ENCODE peak calls at places on chromosomes 11 and 22, in five cellular contexts. J is H1, G is GM12878, C is HepG2, A is K562. Y is an unnamed sample.

GRCh38 chr22:25236417-25236816 is 17.0 kb downstream of the CRYBB2 start:
- DNase-seq in G (no peak), A (no peak), J (no peak), C (no peak), Y (no peak)

GRCh38 chr11:130722401-130722800 is 193.9 kb downstream of the SNX19 start:
- DNase-seq in G (no peak), C (no peak), J (no peak), A (no peak), Y (no peak)

GRCh38 chr11:8593935-8594909 is at the start of gene STK33:
- DNase-seq in A (peak), G (no peak), J (peak), C (peak), Y (peak)

GRCh38 chr22:19086944-19087343 is 35.3 kb downstream of the DGCR2 start:
- DNase-seq in A (peak), C (no peak), G (no peak), J (no peak), Y (no peak)

GRCh38 chr11:8577791-8578581 is 16.0 kb downstream of the STK33 start:
- DNase-seq in C (no peak), A (no peak), J (no peak), G (no peak), Y (no peak)

GRCh38 chr11:112227002-112227401 is 774 bp downstream of the PTS start:
- DNase-seq in G (no peak), J (no peak), A (peak), C (no peak), Y (no peak)

GRCh38 chr11:44634401-44635281 is 69.2 kb downstream of the CD82 start:
- DNase-seq in A (peak), J (no peak), G (no peak), C (no peak), Y (peak)

GRCh38 chr22:31973739-31974138 is 29.4 kb downstream of the YWHAH start:
- DNase-seq in A (no peak), G (no peak), J (no peak), C (no peak), Y (no peak)

GRCh38 chr11:126791991-126792390 is 208.6 kb downstream of the KIRREL3 start:
- DNase-seq in J (no peak), A (no peak), G (no peak), C (no peak), Y (no peak)

GRCh38 chr22:40346178-40347064 is at the start of gene ADSL:
- DNase-seq in G (peak), A (peak), C (peak), J (peak), Y (peak)

GRCh38 chr11:1568451-1568911 is 3.6 kb downstream of the DUSP8 start:
- DNase-seq in G (no peak), J (no peak), C (no peak), A (no peak), Y (no peak)

GRCh38 chr11:5486421-5486820 is 2.1 kb upstream of the OR52D1 start:
- DNase-seq in C (no peak), J (no peak), G (no peak), A (no peak), Y (no peak)

GRCh38 chr11:24234822-24235508 is 261.9 kb upstream of the LUZP2 start:
- DNase-seq in J (no peak), A (no peak), G (no peak), C (no peak), Y (no peak)

GRCh38 chr22:26517429-26517828 is 5.2 kb upstream of the TFIP11 start:
- DNase-seq in J (no peak), G (no peak), C (no peak), A (no peak), Y (no peak)

DNA sequence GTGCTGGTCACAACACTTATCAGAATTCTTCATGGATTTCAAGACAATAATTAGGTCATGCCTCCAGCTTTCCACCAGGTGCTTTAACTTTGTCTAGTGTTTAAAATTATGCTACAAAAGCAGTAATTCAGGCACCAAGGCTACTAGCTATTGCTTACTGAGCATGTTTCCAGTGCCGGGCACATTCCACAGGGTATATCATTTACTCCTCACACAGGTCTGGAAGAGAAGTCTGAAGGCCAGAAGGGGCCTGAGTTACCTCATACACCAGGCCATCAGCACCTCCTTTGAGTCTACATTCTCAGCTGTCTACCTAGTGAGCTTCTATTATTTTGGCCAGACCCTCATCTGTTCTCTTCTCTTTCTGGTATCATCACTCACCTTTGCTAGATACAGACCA is 41.7 kb upstream of the LMO2 start:
- DNase-seq in J (no peak), C (no peak), G (no peak), A (no peak), Y (no peak)
- H3K27ac ChIP-seq in J (no peak), C (no peak), G (no peak), A (no peak), Y (no peak)

GRCh38 chr11:70141490-70142014 is 61.5 kb upstream of the FADD start:
- DNase-seq in C (no peak), G (no peak), J (peak), A (no peak), Y (no peak)
- TF ChIP-seq SP1 in C (no peak), G (no peak), J (peak), A (no peak), Y (no peak)

GRCh38 chr11:11845066-11845465 is 3.3 kb downstream of the USP47 start:
- DNase-seq in A (no peak), G (no peak), J (no peak), C (no peak), Y (peak)
- H3K27ac ChIP-seq in A (peak), G (peak), J (no peak), C (no peak), Y (no peak)

GRCh38 chr11:122210378-122210995 is 94.5 kb upstream of the BLID start:
- DNase-seq in A (no peak), G (no peak), C (peak), J (no peak), Y (no peak)

GRCh38 chr11:122207921-122208764 is 92.1 kb upstream of the BLID start:
- DNase-seq in G (no peak), C (no peak), J (no peak), A (no peak), Y (no peak)

GRCh38 chr11:122207505-122207904 is 91.5 kb upstream of the BLID start:
- DNase-seq in C (no peak), J (no peak), A (no peak), G (no peak), Y (no peak)

GRCh38 chr11:122213111-122213510 is 97.1 kb upstream of the BLID start:
- DNase-seq in G (no peak), C (no peak), J (no peak), A (no peak), Y (no peak)

DNA sequence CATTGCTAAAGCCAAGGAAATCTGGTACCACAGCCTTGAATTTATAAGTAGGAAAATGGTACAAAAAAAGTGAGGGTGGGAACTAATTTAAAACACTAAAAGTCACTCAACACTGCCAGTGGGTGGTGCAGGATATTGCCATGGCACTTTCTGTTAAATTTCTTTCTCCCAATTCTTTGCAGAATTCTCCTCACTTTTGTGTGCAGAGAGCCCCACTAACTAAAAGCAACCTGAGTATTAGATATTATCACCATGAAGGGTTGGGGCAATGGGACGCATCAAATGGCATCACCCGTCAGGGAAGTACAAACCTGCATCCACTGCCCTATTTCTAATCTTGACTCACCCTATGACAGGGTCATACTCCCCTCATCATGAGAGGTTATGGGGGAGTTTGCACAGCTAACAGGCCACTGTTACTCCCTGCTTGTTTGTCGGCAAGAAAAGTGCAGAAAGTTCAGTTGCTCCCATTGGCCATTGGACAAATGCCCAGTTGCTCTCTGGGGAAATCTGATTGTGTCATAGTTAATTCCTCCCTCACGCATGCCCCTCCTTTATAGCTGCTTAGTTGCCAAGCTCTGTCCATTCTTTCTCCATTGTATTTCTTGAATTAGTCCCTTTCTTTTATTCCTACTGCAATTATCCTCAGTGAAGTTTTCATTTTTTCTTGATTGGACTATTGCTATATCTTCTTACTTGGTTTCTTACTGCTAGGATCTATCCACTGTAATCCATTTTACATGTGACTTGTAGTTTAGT is 93.8 kb upstream of the BLID start:
- DNase-seq in G (no peak), A (no peak), C (no peak), J (no peak), Y (no peak)
- TF ChIP-seq SP1 in G (no peak), A (no peak), C (no peak), J (no peak), Y (no peak)

DNA sequence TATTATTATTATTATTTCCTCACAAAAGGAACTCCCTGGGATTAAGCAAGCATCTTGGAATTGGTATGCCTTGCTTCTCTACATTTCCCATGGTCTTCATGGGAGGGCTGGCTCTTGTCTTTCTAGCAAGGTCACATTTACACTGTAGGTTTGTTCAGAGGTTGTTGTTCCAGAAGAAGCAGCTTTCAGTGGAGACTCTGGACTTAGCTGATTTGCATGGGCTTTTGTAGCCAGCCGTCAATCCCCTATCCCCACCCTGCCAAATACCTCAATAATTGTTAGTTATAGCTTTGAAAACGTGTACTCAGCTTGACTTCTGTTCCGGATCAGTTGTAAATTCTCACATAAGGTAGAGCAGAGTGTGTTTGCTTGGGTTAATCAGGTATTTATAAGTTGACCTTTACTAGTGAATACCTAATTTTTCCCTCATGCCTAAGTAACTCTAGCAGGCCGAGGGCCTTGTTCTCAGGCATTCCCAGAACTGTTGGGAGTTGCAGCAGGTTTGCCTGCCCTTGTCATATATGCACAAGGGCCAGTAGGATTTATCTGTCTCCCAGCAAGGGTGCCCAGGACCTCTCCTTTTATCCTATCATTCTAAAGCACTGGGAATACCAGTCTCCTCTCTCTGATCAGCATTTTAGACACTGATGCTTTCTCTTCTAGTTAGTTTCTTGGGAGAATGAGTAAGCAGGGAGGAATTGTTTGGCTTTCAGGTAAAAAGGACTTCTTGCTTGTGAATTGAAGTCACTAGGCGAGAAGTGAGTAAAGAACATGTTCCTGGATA is 22.0 kb downstream of the STIM1 start:
- DNase-seq in J (no peak), A (no peak), G (no peak), C (peak), Y (no peak)
- H3K27ac ChIP-seq in J (no peak), A (peak), G (peak), C (peak), Y (no peak)

GRCh38 chr22:46674906-46675305 is 54.7 kb downstream of the GRAMD4 start:
- DNase-seq in C (no peak), G (no peak), A (no peak), J (no peak), Y (no peak)

GRCh38 chr22:46675479-46675878 is 55.3 kb downstream of the GRAMD4 start:
- DNase-seq in A (no peak), J (no peak), C (no peak), G (no peak), Y (no peak)

GRCh38 chr22:46673205-46673604 is 53.0 kb downstream of the GRAMD4 start:
- DNase-seq in J (no peak), A (no peak), C (no peak), G (no peak), Y (no peak)

GRCh38 chr22:46673677-46674236 is 53.6 kb downstream of the GRAMD4 start:
- DNase-seq in J (no peak), A (no peak), C (no peak), G (no peak), Y (no peak)

DNA sequence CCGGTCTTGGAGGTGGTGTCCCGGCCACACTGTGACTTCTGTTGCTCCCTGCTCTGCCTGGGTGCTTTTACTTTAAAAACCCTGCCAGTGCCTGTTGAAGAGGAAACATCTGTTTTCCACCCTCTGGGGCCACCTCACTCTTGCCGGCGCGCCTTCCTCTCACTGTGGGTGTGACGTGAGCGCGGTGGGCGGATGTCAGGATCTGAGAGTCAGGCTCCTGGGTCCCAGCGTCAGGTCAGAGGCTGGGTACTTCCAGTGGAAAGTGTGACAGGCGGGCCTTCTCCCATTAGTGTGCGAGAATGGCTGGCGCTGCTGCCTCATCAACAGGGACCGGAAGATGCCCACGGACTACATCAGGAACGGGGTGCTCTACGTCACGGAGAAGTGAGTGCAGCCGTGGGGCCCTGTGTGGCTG is 54.2 kb downstream of the GRAMD4 start:
- DNase-seq in A (no peak), G (no peak), C (no peak), J (no peak), Y (no peak)
- TF ChIP-seq SP1 in A (no peak), G (no peak), C (no peak), J (no peak), Y (no peak)

Y was measured in HCT116.